ENCODE peak calls at places on chromosomes 3 and 15, in four cellular contexts. One of them, this sample, is unnamed.

GRCh38 chr15:61393949-61394348 is 164.8 kb upstream of the RORA start:
- DNase-seq in tibial nerve: no peak
- DNase-seq in IMR-90: no peak
- DNase-seq in A549: no peak
- DNase-seq in this sample: no peak

GRCh38 chr3:38460377-38461085 is 6.8 kb downstream of the ACVR2B start:
- DNase-seq in tibial nerve: no peak
- DNase-seq in IMR-90: no peak
- DNase-seq in A549: no peak
- DNase-seq in this sample: no peak

GRCh38 chr15:39837454-39837853 is 54.8 kb upstream of the FSIP1 start:
- DNase-seq in tibial nerve: no peak
- DNase-seq in IMR-90: no peak
- DNase-seq in A549: no peak
- DNase-seq in this sample: no peak

GRCh38 chr3:134315286-134316106 is 58.8 kb downstream of the AMOTL2 start:
- DNase-seq in tibial nerve: peak
- DNase-seq in IMR-90: peak
- DNase-seq in A549: no peak
- DNase-seq in this sample: peak

GRCh38 chr15:84631706-84632272 is 22.3 kb downstream of the WDR73 start:
- DNase-seq in tibial nerve: no peak
- DNase-seq in IMR-90: peak
- DNase-seq in A549: no peak
- DNase-seq in this sample: no peak

GRCh38 chr15:82894971-82895520 is 57.5 kb downstream of the HOMER2 start:
- DNase-seq in tibial nerve: no peak
- DNase-seq in IMR-90: peak
- DNase-seq in A549: no peak
- DNase-seq in this sample: no peak

GRCh38 chr3:20141841-20142240 is 44.2 kb downstream of the SGO1 start:
- DNase-seq in tibial nerve: peak
- DNase-seq in IMR-90: no peak
- DNase-seq in A549: no peak
- DNase-seq in this sample: no peak

GRCh38 chr15:95044780-95045417 is 813.5 kb downstream of the MCTP2 start:
- DNase-seq in tibial nerve: no peak
- DNase-seq in IMR-90: no peak
- DNase-seq in A549: no peak
- DNase-seq in this sample: no peak

GRCh38 chr3:21718161-21718765 is 32.7 kb downstream of the ZNF385D start:
- DNase-seq in tibial nerve: no peak
- DNase-seq in IMR-90: peak
- DNase-seq in A549: no peak
- DNase-seq in this sample: no peak

GRCh38 chr3:110973263-110973895 is 98.2 kb upstream of the NECTIN3 start:
- DNase-seq in tibial nerve: no peak
- DNase-seq in IMR-90: no peak
- DNase-seq in A549: no peak
- DNase-seq in this sample: no peak

GRCh38 chr3:99413504-99413903 is 224.9 kb upstream of the COL8A1 start:
- DNase-seq in tibial nerve: no peak
- DNase-seq in IMR-90: peak
- DNase-seq in A549: no peak
- DNase-seq in this sample: no peak

GRCh38 chr3:99418209-99418635 is 220.2 kb upstream of the COL8A1 start:
- DNase-seq in tibial nerve: no peak
- DNase-seq in IMR-90: no peak
- DNase-seq in A549: no peak
- DNase-seq in this sample: no peak

GRCh38 chr3:99418709-99419108 is 219.7 kb upstream of the COL8A1 start:
- DNase-seq in tibial nerve: no peak
- DNase-seq in IMR-90: no peak
- DNase-seq in A549: no peak
- DNase-seq in this sample: no peak

DNA sequence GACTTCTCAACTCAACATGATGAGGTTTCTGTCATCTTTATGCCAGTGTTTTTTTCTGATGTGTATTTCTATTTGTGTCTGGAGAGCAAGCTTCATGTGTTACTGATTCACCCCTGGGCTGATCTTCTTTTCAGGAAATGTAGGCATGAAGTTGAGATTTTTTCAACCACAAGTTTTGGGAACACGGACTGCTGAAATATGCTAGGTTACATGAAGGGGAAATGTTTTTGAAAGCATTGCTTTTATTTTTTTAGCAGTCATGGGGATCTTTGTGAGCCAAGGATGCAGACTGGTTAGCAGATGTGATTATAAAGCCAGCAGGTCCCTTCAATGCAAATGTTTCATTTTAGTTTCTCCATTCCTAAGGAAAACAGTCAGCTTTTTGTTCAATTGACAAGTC is 219.3 kb upstream of the COL8A1 start:
- DNase-seq in tibial nerve: no peak
- DNase-seq in IMR-90: no peak
- DNase-seq in A549: no peak
- DNase-seq in this sample: no peak
- TF ChIP-seq POLR2A in tibial nerve: no peak
- TF ChIP-seq POLR2A in IMR-90: no peak
- TF ChIP-seq POLR2A in A549: no peak
- TF ChIP-seq POLR2A in this sample: no peak

DNA sequence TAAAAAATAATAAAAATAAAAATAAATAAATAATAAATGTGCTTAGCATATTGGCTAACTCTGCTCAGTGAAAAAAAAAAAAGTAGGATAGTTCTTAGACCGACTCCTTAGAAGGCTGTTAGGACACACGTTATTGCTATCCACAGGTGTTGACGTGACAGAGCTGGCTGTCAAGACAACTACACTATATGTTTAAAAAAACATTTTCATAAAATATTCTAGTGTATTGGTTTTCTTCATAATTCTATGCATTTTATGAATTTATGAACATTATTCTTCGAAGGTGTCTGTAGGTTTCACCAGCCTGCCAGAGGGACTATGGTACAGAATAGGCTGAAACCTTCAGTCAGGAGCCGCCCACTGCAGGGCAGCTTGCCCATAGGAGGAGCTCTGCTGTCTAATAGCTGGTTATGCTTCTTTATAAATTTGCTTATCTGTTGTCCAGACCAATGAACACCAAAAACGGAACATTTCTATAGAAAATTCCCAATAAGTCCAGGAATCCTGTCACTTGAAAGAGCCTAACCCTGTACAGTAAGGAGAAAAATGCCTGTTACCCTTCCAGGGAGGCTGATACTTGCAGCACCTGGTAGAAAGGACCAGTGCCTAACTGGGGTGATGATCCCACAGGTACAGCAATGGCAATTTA is 9.1 kb downstream of the TM4SF1 start:
- DNase-seq in tibial nerve: no peak
- DNase-seq in IMR-90: peak
- DNase-seq in A549: peak
- DNase-seq in this sample: no peak
- TF ChIP-seq POLR2A in tibial nerve: no peak
- TF ChIP-seq POLR2A in IMR-90: peak
- TF ChIP-seq POLR2A in A549: no peak
- TF ChIP-seq POLR2A in this sample: no peak

GRCh38 chr15:34437687-34438086 is at the start of gene GOLGA8A:
- DNase-seq in tibial nerve: no peak
- DNase-seq in IMR-90: peak
- DNase-seq in A549: no peak
- DNase-seq in this sample: no peak

GRCh38 chr15:34436126-34436955 is 1.3 kb downstream of the GOLGA8A start:
- DNase-seq in tibial nerve: no peak
- DNase-seq in IMR-90: no peak
- DNase-seq in A549: no peak
- DNase-seq in this sample: no peak

GRCh38 chr15:34435658-34436057 is 1.9 kb downstream of the GOLGA8A start:
- DNase-seq in tibial nerve: no peak
- DNase-seq in IMR-90: no peak
- DNase-seq in A549: no peak
- DNase-seq in this sample: no peak

GRCh38 chr15:34434627-34435305 is 2.8 kb downstream of the GOLGA8A start:
- DNase-seq in tibial nerve: no peak
- DNase-seq in IMR-90: no peak
- DNase-seq in A549: no peak
- DNase-seq in this sample: no peak

GRCh38 chr15:34436956-34437442 is 609 bp downstream of the GOLGA8A start:
- DNase-seq in tibial nerve: no peak
- DNase-seq in IMR-90: peak
- DNase-seq in A549: no peak
- DNase-seq in this sample: no peak
- TF ChIP-seq POLR2A in tibial nerve: no peak
- TF ChIP-seq POLR2A in IMR-90: no peak
- TF ChIP-seq POLR2A in A549: no peak
- TF ChIP-seq POLR2A in this sample: no peak

GRCh38 chr3:47513125-47513929 is at the start of gene ELP6:
- DNase-seq in tibial nerve: peak
- DNase-seq in IMR-90: peak
- DNase-seq in A549: peak
- DNase-seq in this sample: peak

GRCh38 chr3:47517937-47518336 is 4.4 kb upstream of the ELP6 start:
- DNase-seq in tibial nerve: no peak
- DNase-seq in IMR-90: no peak
- DNase-seq in A549: no peak
- DNase-seq in this sample: no peak

GRCh38 chr3:47515100-47515499 is 1.6 kb upstream of the ELP6 start:
- DNase-seq in tibial nerve: no peak
- DNase-seq in IMR-90: no peak
- DNase-seq in A549: no peak
- DNase-seq in this sample: no peak

GRCh38 chr3:47515864-47516319 is 2.4 kb upstream of the ELP6 start:
- DNase-seq in tibial nerve: no peak
- DNase-seq in IMR-90: no peak
- DNase-seq in A549: no peak
- DNase-seq in this sample: no peak

DNA sequence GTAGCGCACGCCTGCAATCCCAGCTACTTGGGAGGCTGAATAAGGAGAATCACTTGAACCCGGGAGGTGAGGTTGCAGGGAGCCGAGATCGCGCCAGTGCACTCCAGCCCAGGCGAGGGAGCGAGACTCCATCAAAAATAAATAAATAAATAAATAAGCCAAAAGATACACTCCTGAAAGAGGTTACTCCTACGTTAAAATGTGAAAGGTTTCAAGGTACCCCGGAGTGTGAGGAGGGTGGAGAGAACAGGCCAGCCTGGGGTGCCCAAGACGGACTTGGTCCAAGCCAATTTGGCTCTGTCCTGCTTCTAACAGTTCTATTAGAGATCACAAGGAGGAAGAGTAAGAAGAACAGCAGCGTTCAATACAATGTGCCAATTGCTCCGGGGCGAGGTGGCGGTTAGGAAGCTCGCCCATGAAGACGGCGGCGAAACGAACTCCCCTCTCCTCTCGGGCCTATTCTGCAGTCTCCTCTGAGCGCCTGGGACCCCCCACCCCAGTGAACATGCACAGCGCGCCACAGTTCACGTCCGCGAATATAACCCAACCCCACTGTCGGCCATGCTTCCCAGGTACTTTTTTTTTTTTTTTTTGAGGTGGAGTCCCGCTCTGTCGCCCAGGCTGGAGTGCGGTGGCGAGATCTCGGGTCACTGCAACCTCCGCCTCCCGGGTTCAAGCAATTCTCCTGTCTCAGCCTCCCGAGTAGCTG is 942 bp downstream of the ELP6 start:
- DNase-seq in tibial nerve: no peak
- DNase-seq in IMR-90: no peak
- DNase-seq in A549: no peak
- DNase-seq in this sample: no peak
- TF ChIP-seq POLR2A in tibial nerve: no peak
- TF ChIP-seq POLR2A in IMR-90: no peak
- TF ChIP-seq POLR2A in A549: no peak
- TF ChIP-seq POLR2A in this sample: no peak

This sample was measured in suprapubic skin.